ENCODE peak calls at places on chromosomes 13 and 19, in nine cellular contexts. F is osteocyte; V is germinal center; A is activated CD8-positive, alpha-beta T cell treated with anti-CD3 and anti-CD28 coated beads, Interleukin-2, amount 10 ng/mL, durations not matched to agents 7 days and 5 days; T is amniotic stem cell; E is ovary; K is NCI-H1092; Z is HepG2; Y is MCF 10A. U is an unnamed sample.
A peak's percentile ranks its signal among the peaks of the same experiment; 100 is the strongest.

GRCh38 chr13:108902557-108903155 is 273.2 kb downstream of the MYO16 start:
- DNase-seq in F (no peak), A (no peak), Y (peak; percentile 77), T (no peak), K (no peak), Z (no peak), E (no peak), V (no peak), U (no peak)

GRCh38 chr13:98508280-98509074 is 68.4 kb downstream of the STK24 start:
- DNase-seq in K (no peak), T (no peak), Y (peak; percentile 70), A (no peak), F (no peak), Z (peak; percentile 35), E (no peak), V (no peak), U (peak; percentile 67)

GRCh38 chr13:24764276-24764630 is 284 bp downstream of the RNF17 start:
- DNase-seq in E (no peak), F (no peak), V (no peak), T (no peak), Y (no peak), K (no peak), Z (no peak), A (no peak), U (no peak)

GRCh38 chr19:17205237-17206140 is 9.7 kb upstream of the USE1 start:
- DNase-seq in F (no peak), E (peak; percentile 59), Y (peak; percentile 71), V (peak; percentile 67), Z (peak; percentile 55), A (peak; percentile 61), K (peak; percentile 56), T (peak; percentile 5), U (no peak)

GRCh38 chr19:16807416-16808274 is 21.6 kb upstream of the SIN3B start:
- DNase-seq in V (no peak), K (no peak), E (no peak), Z (no peak), F (no peak), T (no peak), Y (no peak), A (no peak), U (no peak)

GRCh38 chr13:46369506-46370268 is 17.4 kb downstream of the RUBCNL start:
- DNase-seq in V (peak; percentile 38), Z (no peak), F (no peak), T (no peak), A (no peak), K (no peak), E (no peak), Y (peak; percentile 35), U (peak; percentile 67)

GRCh38 chr19:41706741-41707501 is 1.5 kb upstream of the CEACAM5 start:
- DNase-seq in Z (peak; percentile 64), V (peak; percentile 88), E (no peak), F (no peak), Y (peak; percentile 62), A (peak; percentile 76), T (no peak), K (peak; percentile 65), U (no peak)

GRCh38 chr13:44303681-44304432 is 69.8 kb upstream of the SERP2 start:
- DNase-seq in A (no peak), F (no peak), Y (no peak), Z (no peak), E (peak; percentile 63), V (no peak), K (peak; percentile 53), T (no peak), U (no peak)

GRCh38 chr19:12840091-12841079 is 2.1 kb downstream of the MAST1 start:
- DNase-seq in Y (peak; percentile 89), A (peak; percentile 68), V (peak; percentile 71), K (no peak), E (peak; percentile 43), F (no peak), Z (no peak), T (peak; percentile 15), U (no peak)

GRCh38 chr19:18762125-18763023 is 28.7 kb downstream of the COMP start:
- DNase-seq in Z (peak; percentile 63), A (no peak), F (no peak), V (no peak), Y (peak; percentile 98), E (peak; percentile 79), K (peak; percentile 93), T (no peak), U (no peak)

GRCh38 chr19:54297759-54298305 is 15.1 kb downstream of the LILRA5 start:
- DNase-seq in F (no peak), Z (no peak), E (no peak), T (no peak), Y (peak; percentile 5), A (no peak), K (no peak), V (peak; percentile 37), U (no peak)

GRCh38 chr19:47239610-47240296 is 8.8 kb upstream of the BBC3 start:
- DNase-seq in V (peak; percentile 57), E (peak; percentile 54), F (peak; percentile 94), K (peak; percentile 57), T (no peak), Z (no peak), Y (no peak), A (peak; percentile 66), U (no peak)

GRCh38 chr13:78161266-78161665 is 242.6 kb upstream of the EDNRB start:
- DNase-seq in F (no peak), E (no peak), K (no peak), Z (no peak), A (no peak), V (no peak), T (no peak), Y (no peak), U (no peak)

GRCh38 chr19:35750167-35750566 is 1.8 kb downstream of the LIN37 start:
- DNase-seq in K (no peak), Y (no peak), A (no peak), Z (no peak), E (no peak), F (no peak), T (no peak), V (no peak), U (no peak)

GRCh38 chr13:30340367-30341184 is 33.2 kb upstream of the KATNAL1 start:
- DNase-seq in Z (no peak), F (peak; percentile 56), T (peak; percentile 9), A (no peak), V (no peak), Y (peak; percentile 82), K (no peak), E (peak; percentile 47), U (peak; percentile 95)

GRCh38 chr13:26664942-26665341 is 95.6 kb downstream of the GPR12 start:
- DNase-seq in E (no peak), Y (no peak), V (no peak), Z (no peak), F (no peak), A (no peak), K (no peak), T (no peak), U (no peak)

GRCh38 chr19:46374526-46375475 is 27.9 kb downstream of the PPP5C start:
- DNase-seq in A (no peak), F (no peak), E (no peak), T (no peak), K (no peak), V (no peak), Y (no peak), Z (no peak), U (no peak)

GRCh38 chr19:45450042-45450380 is 17.8 kb upstream of the FOSB start:
- DNase-seq in V (no peak), K (no peak), T (no peak), E (no peak), Y (no peak), F (no peak), Z (no peak), A (no peak), U (no peak)